ENCODE peak calls at places on chromosomes 6 and 20, in nine cellular contexts. C, K, E, Z, U, H, L, B and D are unnamed samples.

GRCh38 chr6:14450133-14451040 is 332.8 kb downstream of the CD83 start:
- DNase-seq in C (no peak), K (no peak), E (no peak), Z (no peak), U (no peak), H (no peak), L (no peak), B (peak; percentile 48), D (no peak)

GRCh38 chr6:11755725-11756124 is 22.9 kb downstream of the ADTRP start:
- DNase-seq in C (no peak), K (no peak), E (no peak), Z (no peak), U (no peak), H (peak; percentile 47), L (no peak), B (no peak), D (no peak)

GRCh38 chr6:30206799-30207618 is 6.2 kb downstream of the TRIM26 start:
- DNase-seq in C (no peak), K (no peak), E (peak; percentile 37), Z (no peak), U (no peak), H (peak; percentile 34), L (no peak), B (no peak), D (peak; percentile 37)

GRCh38 chr20:11124849-11125505 is 451.2 kb upstream of the JAG1 start:
- DNase-seq in C (no peak), K (no peak), E (no peak), Z (no peak), U (no peak), H (no peak), L (no peak), B (no peak), D (no peak)

GRCh38 chr20:62381202-62381797 is 5.6 kb upstream of the RPS21 start:
- DNase-seq in C (no peak), K (no peak), E (no peak), Z (no peak), U (no peak), H (peak; percentile 94), L (no peak), B (no peak), D (no peak)

GRCh38 chr6:169231790-169232506 is 21.7 kb downstream of the THBS2 start:
- DNase-seq in C (no peak), K (no peak), E (no peak), Z (peak; percentile 19), U (no peak), H (no peak), L (no peak), B (no peak), D (no peak)

GRCh38 chr6:97032950-97033349 is 108.4 kb downstream of the KLHL32 start:
- DNase-seq in C (no peak), K (no peak), E (no peak), Z (no peak), U (no peak), H (no peak), L (no peak), B (no peak), D (no peak)

GRCh38 chr20:40279390-40279789 is 409.6 kb downstream of the MAFB start:
- DNase-seq in C (no peak), K (no peak), E (no peak), Z (peak; percentile 80), U (no peak), H (peak; percentile 61), L (peak; percentile 68), B (no peak), D (no peak)

GRCh38 chr20:24568842-24569241 is 99.4 kb downstream of the SYNDIG1 start:
- DNase-seq in C (no peak), K (no peak), E (no peak), Z (no peak), U (no peak), H (no peak), L (no peak), B (no peak), D (no peak)

GRCh38 chr20:61436674-61437279 is 184.7 kb downstream of the CDH4 start:
- DNase-seq in C (no peak), K (peak; percentile 27), E (peak; percentile 51), Z (no peak), U (peak; percentile 61), H (peak; percentile 79), L (no peak), B (no peak), D (no peak)

GRCh38 chr6:136609878-136610706 is 59.9 kb upstream of the MAP7 start:
- DNase-seq in C (no peak), K (no peak), E (no peak), Z (peak; percentile 83), U (no peak), H (peak; percentile 99), L (peak; percentile 99), B (no peak), D (no peak)

GRCh38 chr6:146028250-146028789 is 542 bp upstream of the GRM1 start:
- DNase-seq in C (no peak), K (no peak), E (peak; percentile 87), Z (peak; percentile 32), U (peak; percentile 80), H (peak; percentile 61), L (no peak), B (no peak), D (peak; percentile 60)

GRCh38 chr20:63602321-63602720 is 24.6 kb downstream of the GMEB2 start:
- DNase-seq in C (no peak), K (peak; percentile 31), E (no peak), Z (no peak), U (no peak), H (no peak), L (no peak), B (no peak), D (no peak)

GRCh38 chr6:163489584-163489983 is 75.1 kb downstream of the QKI start:
- DNase-seq in C (no peak), K (no peak), E (no peak), Z (no peak), U (no peak), H (peak; percentile 19), L (peak; percentile 13), B (no peak), D (no peak)

GRCh38 chr20:8790442-8791074 is 278.3 kb upstream of the PLCB4 start:
- DNase-seq in C (no peak), K (no peak), E (peak; percentile 57), Z (no peak), U (peak; percentile 43), H (peak; percentile 73), L (no peak), B (peak; percentile 18), D (peak; percentile 21)

GRCh38 chr6:113774122-113774835 is 82.9 kb upstream of the MARCKS start:
- DNase-seq in C (no peak), K (no peak), E (peak; percentile 9), Z (no peak), U (no peak), H (peak; percentile 79), L (no peak), B (no peak), D (no peak)

GRCh38 chr20:4610871-4611270 is 110.8 kb upstream of the PRND start:
- DNase-seq in C (no peak), K (no peak), E (no peak), Z (no peak), U (no peak), H (no peak), L (no peak), B (no peak), D (no peak)

GRCh38 chr20:57048027-57048869 is 218.2 kb downstream of the BMP7 start:
- DNase-seq in C (no peak), K (no peak), E (peak; percentile 70), Z (no peak), U (peak; percentile 53), H (no peak), L (no peak), B (no peak), D (peak; percentile 74)

GRCh38 chr6:109772961-109773431 is 81.9 kb downstream of the FIG4 start:
- DNase-seq in C (no peak), K (no peak), E (no peak), Z (no peak), U (no peak), H (peak; percentile 53), L (peak; percentile 64), B (peak; percentile 83), D (no peak)

GRCh38 chr20:64069614-64070243 is 6.7 kb downstream of the TCEA2 start:
- DNase-seq in C (no peak), K (no peak), E (peak; percentile 63), Z (no peak), U (peak; percentile 61), H (no peak), L (no peak), B (no peak), D (peak; percentile 97)

GRCh38 chr6:154487367-154488275 is 22.9 kb downstream of the CNKSR3 start:
- DNase-seq in C (no peak), K (no peak), E (no peak), Z (no peak), U (no peak), H (no peak), L (no peak), B (no peak), D (no peak)